ENCODE peak calls at places on chromosomes 11 and 22, in nine cellular contexts. One of them, this sample, is unnamed.

GRCh38 chr11:117934526-117935307 is 5.5 kb upstream of the TMPRSS13 start:
- DNase-seq in CD14-positive monocyte: peak; percentile 22
- DNase-seq in WTC11: no peak
- DNase-seq in CD8-positive, alpha-beta T cell: no peak
- DNase-seq in gastrocnemius medialis: no peak
- DNase-seq in fibroblast of the aortic adventitia: no peak
- DNase-seq in mammary epithelial cell: no peak
- DNase-seq in lower leg skin: no peak
- DNase-seq in Calu3: no peak
- DNase-seq in this sample: no peak

GRCh38 chr11:3614742-3615171 is 27.0 kb downstream of the ART5 start:
- DNase-seq in CD14-positive monocyte: peak; percentile 83
- DNase-seq in WTC11: no peak
- DNase-seq in CD8-positive, alpha-beta T cell: no peak
- DNase-seq in gastrocnemius medialis: peak; percentile 94
- DNase-seq in fibroblast of the aortic adventitia: no peak
- DNase-seq in mammary epithelial cell: peak; percentile 43
- DNase-seq in lower leg skin: no peak
- DNase-seq in Calu3: no peak
- DNase-seq in this sample: no peak

GRCh38 chr11:75911459-75911858 is 96.4 kb downstream of the UVRAG start:
- DNase-seq in CD14-positive monocyte: no peak
- DNase-seq in WTC11: no peak
- DNase-seq in CD8-positive, alpha-beta T cell: no peak
- DNase-seq in gastrocnemius medialis: no peak
- DNase-seq in fibroblast of the aortic adventitia: no peak
- DNase-seq in mammary epithelial cell: no peak
- DNase-seq in lower leg skin: no peak
- DNase-seq in Calu3: no peak
- DNase-seq in this sample: no peak

GRCh38 chr11:8730697-8731020 is 48.1 kb downstream of the RPL27A start:
- DNase-seq in CD14-positive monocyte: no peak
- DNase-seq in WTC11: no peak
- DNase-seq in CD8-positive, alpha-beta T cell: no peak
- DNase-seq in gastrocnemius medialis: no peak
- DNase-seq in fibroblast of the aortic adventitia: no peak
- DNase-seq in mammary epithelial cell: no peak
- DNase-seq in lower leg skin: no peak
- DNase-seq in Calu3: no peak
- DNase-seq in this sample: no peak

GRCh38 chr11:118872403-118872821 is 11.3 kb upstream of the CXCR5 start:
- DNase-seq in CD14-positive monocyte: no peak
- DNase-seq in WTC11: no peak
- DNase-seq in CD8-positive, alpha-beta T cell: no peak
- DNase-seq in gastrocnemius medialis: no peak
- DNase-seq in fibroblast of the aortic adventitia: no peak
- DNase-seq in mammary epithelial cell: no peak
- DNase-seq in lower leg skin: no peak
- DNase-seq in Calu3: no peak
- DNase-seq in this sample: no peak

GRCh38 chr22:44260216-44261035 is 52.3 kb downstream of the SHISAL1 start:
- DNase-seq in CD14-positive monocyte: no peak
- DNase-seq in WTC11: peak; percentile 6
- DNase-seq in CD8-positive, alpha-beta T cell: no peak
- DNase-seq in gastrocnemius medialis: no peak
- DNase-seq in fibroblast of the aortic adventitia: no peak
- DNase-seq in mammary epithelial cell: no peak
- DNase-seq in lower leg skin: no peak
- DNase-seq in Calu3: no peak
- DNase-seq in this sample: no peak

GRCh38 chr22:43884600-43885318 is 7.1 kb downstream of the PNPLA5 start:
- DNase-seq in CD14-positive monocyte: no peak
- DNase-seq in WTC11: peak; percentile 89
- DNase-seq in CD8-positive, alpha-beta T cell: peak; percentile 16
- DNase-seq in gastrocnemius medialis: peak; percentile 27
- DNase-seq in fibroblast of the aortic adventitia: peak; percentile 57
- DNase-seq in mammary epithelial cell: peak; percentile 23
- DNase-seq in lower leg skin: no peak
- DNase-seq in Calu3: peak; percentile 84
- DNase-seq in this sample: no peak

GRCh38 chr11:126113515-126113957 is 50.9 kb upstream of the CDON start:
- DNase-seq in CD14-positive monocyte: no peak
- DNase-seq in WTC11: no peak
- DNase-seq in CD8-positive, alpha-beta T cell: no peak
- DNase-seq in gastrocnemius medialis: peak; percentile 96
- DNase-seq in fibroblast of the aortic adventitia: peak; percentile 99
- DNase-seq in mammary epithelial cell: peak; percentile 87
- DNase-seq in lower leg skin: peak; percentile 90
- DNase-seq in Calu3: peak; percentile 83
- DNase-seq in this sample: peak; percentile 97

GRCh38 chr22:43635101-43635500 is 177.0 kb downstream of the EFCAB6 start:
- DNase-seq in CD14-positive monocyte: no peak
- DNase-seq in WTC11: no peak
- DNase-seq in CD8-positive, alpha-beta T cell: no peak
- DNase-seq in gastrocnemius medialis: no peak
- DNase-seq in fibroblast of the aortic adventitia: no peak
- DNase-seq in mammary epithelial cell: no peak
- DNase-seq in lower leg skin: no peak
- DNase-seq in Calu3: no peak
- DNase-seq in this sample: no peak

GRCh38 chr22:21775061-21775460 is 39.5 kb upstream of the YPEL1 start:
- DNase-seq in CD14-positive monocyte: no peak
- DNase-seq in WTC11: no peak
- DNase-seq in CD8-positive, alpha-beta T cell: no peak
- DNase-seq in gastrocnemius medialis: no peak
- DNase-seq in fibroblast of the aortic adventitia: no peak
- DNase-seq in mammary epithelial cell: peak; percentile 62
- DNase-seq in lower leg skin: no peak
- DNase-seq in Calu3: no peak
- DNase-seq in this sample: no peak

DNA sequence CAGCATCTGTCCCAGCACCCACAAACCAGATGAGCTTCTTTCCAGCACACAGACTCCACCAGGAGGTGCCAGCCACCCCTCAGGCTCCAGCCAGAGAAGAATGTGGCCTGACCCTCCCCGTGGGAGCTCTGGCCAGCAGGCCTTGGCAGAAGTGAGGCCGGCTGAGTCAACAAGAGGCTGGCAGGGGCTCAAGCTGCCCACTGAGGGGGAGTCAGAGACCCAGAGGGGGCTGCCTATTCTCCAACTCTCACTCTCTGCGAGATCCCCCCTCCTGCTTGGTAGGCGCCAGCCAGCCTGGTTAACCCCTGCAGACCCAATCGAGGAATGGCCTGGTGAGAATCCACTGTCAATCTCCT is 10.6 kb upstream of the CDC42EP1 start:
- DNase-seq in CD14-positive monocyte: no peak
- DNase-seq in WTC11: no peak
- DNase-seq in CD8-positive, alpha-beta T cell: no peak
- DNase-seq in gastrocnemius medialis: no peak
- DNase-seq in fibroblast of the aortic adventitia: peak; percentile 73
- DNase-seq in mammary epithelial cell: no peak
- DNase-seq in lower leg skin: no peak
- DNase-seq in Calu3: peak; percentile 72
- DNase-seq in this sample: peak; percentile 53
- TF ChIP-seq CTCF in CD14-positive monocyte: no peak
- TF ChIP-seq CTCF in WTC11: no peak
- TF ChIP-seq CTCF in CD8-positive, alpha-beta T cell: no peak
- TF ChIP-seq CTCF in gastrocnemius medialis: no peak
- TF ChIP-seq CTCF in fibroblast of the aortic adventitia: peak; percentile 61
- TF ChIP-seq CTCF in mammary epithelial cell: no peak
- TF ChIP-seq CTCF in lower leg skin: no peak
- TF ChIP-seq CTCF in Calu3: peak; percentile 25
- TF ChIP-seq CTCF in this sample: peak; percentile 59

DNA sequence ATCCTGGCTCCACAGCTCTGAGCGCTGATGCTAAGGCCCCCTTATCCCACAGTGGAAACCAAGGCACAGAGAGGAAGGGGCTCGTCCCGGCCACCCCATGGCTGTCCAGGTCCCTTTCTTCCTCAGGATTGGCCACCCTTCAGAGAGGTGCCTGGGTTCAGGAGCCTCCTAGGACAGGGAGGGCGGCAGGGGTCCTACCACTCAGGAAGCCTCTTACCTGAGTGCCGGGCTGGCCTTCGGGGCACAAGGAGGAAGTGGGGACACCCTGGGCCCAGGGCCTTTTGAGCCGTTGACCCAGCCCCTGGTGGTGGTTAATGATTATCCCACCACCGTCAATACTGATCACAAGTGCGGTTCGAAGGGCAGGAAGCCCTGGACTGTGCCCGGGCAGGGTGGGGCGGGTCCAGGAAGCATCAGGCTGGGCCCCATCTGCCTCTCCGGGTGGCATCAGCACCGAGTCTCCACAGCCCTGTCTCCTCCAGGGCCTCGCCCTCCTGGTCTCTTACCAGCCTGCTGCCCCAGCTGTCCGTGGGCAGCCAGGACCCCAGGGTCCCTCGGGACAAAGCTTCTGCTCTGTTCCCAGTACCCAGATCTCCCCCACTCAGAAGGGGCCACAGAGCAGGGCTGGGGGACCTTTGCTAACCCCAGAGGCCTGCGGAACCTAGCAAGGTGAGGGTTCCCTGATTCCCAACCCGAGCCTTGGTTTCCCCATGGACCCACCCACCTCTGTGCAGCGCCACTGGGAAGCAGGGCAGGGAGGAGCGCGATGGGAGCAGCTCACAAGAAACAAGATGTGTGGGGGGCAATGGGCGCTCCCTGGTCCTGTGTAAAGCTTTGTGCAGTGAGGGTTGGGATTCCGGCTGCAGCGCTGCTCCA is 15.0 kb upstream of the EHD1 start:
- DNase-seq in CD14-positive monocyte: no peak
- DNase-seq in WTC11: no peak
- DNase-seq in CD8-positive, alpha-beta T cell: no peak
- DNase-seq in gastrocnemius medialis: no peak
- DNase-seq in fibroblast of the aortic adventitia: no peak
- DNase-seq in mammary epithelial cell: no peak
- DNase-seq in lower leg skin: no peak
- DNase-seq in Calu3: peak; percentile 81
- DNase-seq in this sample: no peak
- TF ChIP-seq CTCF in CD14-positive monocyte: no peak
- TF ChIP-seq CTCF in WTC11: no peak
- TF ChIP-seq CTCF in CD8-positive, alpha-beta T cell: no peak
- TF ChIP-seq CTCF in gastrocnemius medialis: no peak
- TF ChIP-seq CTCF in fibroblast of the aortic adventitia: no peak
- TF ChIP-seq CTCF in mammary epithelial cell: no peak
- TF ChIP-seq CTCF in lower leg skin: no peak
- TF ChIP-seq CTCF in Calu3: no peak
- TF ChIP-seq CTCF in this sample: no peak

DNA sequence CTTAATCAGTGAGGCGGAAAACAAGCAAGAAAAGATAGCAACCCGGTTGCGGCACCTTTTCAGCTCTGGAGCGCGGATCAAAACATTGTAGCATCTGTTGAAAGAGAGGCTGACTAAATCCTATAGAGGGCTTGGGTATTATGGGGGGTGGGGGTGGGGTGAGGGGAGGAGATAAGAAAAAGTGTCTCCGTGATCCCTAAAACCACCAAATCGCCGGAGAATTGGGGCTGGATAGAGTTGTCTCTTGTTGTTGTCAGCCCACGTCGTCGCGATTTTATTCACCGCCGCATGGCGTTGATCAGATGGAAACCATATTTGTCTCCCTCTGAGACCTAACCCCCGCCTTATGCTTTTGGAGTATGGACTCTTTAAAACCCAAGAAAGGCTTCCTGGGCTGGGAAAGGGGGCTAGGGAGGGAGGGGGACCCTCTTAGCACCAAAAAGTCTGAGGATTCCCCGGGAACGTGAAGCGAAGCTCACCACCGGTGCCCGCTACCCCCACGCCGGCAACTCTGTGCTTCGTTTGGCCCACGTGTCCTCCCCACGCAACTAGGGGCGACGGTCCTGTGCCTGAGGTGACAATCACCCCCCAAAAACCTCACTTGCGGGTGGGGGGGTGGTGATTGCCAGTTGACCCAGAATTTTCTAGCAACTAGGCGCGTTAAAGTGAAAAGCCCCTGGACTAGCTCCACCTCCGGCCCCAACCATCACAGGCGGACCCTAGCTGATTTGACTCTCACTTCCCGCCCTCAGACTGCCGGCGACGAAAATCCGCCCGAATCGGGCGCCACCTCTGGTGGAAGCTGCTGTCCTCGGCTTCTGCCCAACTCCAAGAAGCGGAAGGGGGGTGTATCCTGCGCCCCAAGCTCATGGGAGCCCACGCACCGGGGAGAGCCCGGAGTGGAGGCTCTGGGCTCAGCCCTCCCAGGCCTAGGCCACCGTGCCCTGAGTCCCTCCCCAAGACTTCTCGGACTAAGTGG is 12.8 kb downstream of the PAX6 start:
- DNase-seq in CD14-positive monocyte: no peak
- DNase-seq in WTC11: peak; percentile 86
- DNase-seq in CD8-positive, alpha-beta T cell: no peak
- DNase-seq in gastrocnemius medialis: no peak
- DNase-seq in fibroblast of the aortic adventitia: no peak
- DNase-seq in mammary epithelial cell: no peak
- DNase-seq in lower leg skin: no peak
- DNase-seq in Calu3: no peak
- DNase-seq in this sample: no peak
- TF ChIP-seq CTCF in CD14-positive monocyte: no peak
- TF ChIP-seq CTCF in WTC11: no peak
- TF ChIP-seq CTCF in CD8-positive, alpha-beta T cell: no peak
- TF ChIP-seq CTCF in gastrocnemius medialis: no peak
- TF ChIP-seq CTCF in fibroblast of the aortic adventitia: peak; percentile 30
- TF ChIP-seq CTCF in mammary epithelial cell: peak; percentile 33
- TF ChIP-seq CTCF in lower leg skin: no peak
- TF ChIP-seq CTCF in Calu3: no peak
- TF ChIP-seq CTCF in this sample: peak; percentile 56

GRCh38 chr11:107858217-107859070 is at the start of gene SLC35F2:
- DNase-seq in CD14-positive monocyte: peak; percentile 49
- DNase-seq in WTC11: peak; percentile 80
- DNase-seq in CD8-positive, alpha-beta T cell: peak; percentile 50
- DNase-seq in gastrocnemius medialis: no peak
- DNase-seq in fibroblast of the aortic adventitia: peak; percentile 31
- DNase-seq in mammary epithelial cell: peak; percentile 89
- DNase-seq in lower leg skin: peak; percentile 30
- DNase-seq in Calu3: peak; percentile 76
- DNase-seq in this sample: peak; percentile 30
- TF ChIP-seq CTCF in CD14-positive monocyte: no peak
- TF ChIP-seq CTCF in WTC11: no peak
- TF ChIP-seq CTCF in CD8-positive, alpha-beta T cell: no peak
- TF ChIP-seq CTCF in gastrocnemius medialis: no peak
- TF ChIP-seq CTCF in fibroblast of the aortic adventitia: no peak
- TF ChIP-seq CTCF in mammary epithelial cell: peak; percentile 22
- TF ChIP-seq CTCF in lower leg skin: no peak
- TF ChIP-seq CTCF in Calu3: no peak
- TF ChIP-seq CTCF in this sample: no peak

GRCh38 chr11:65569973-65570918 is at the start of gene ZNRD2:
- DNase-seq in CD14-positive monocyte: peak; percentile 98
- DNase-seq in WTC11: peak; percentile 98
- DNase-seq in CD8-positive, alpha-beta T cell: peak; percentile 96
- DNase-seq in gastrocnemius medialis: peak; percentile 97
- DNase-seq in fibroblast of the aortic adventitia: peak; percentile 98
- DNase-seq in mammary epithelial cell: peak; percentile 99
- DNase-seq in lower leg skin: peak; percentile 95
- DNase-seq in Calu3: peak; percentile 99
- DNase-seq in this sample: peak; percentile 99
- TF ChIP-seq CTCF in CD14-positive monocyte: peak; percentile 26
- TF ChIP-seq CTCF in WTC11: no peak
- TF ChIP-seq CTCF in CD8-positive, alpha-beta T cell: no peak
- TF ChIP-seq CTCF in gastrocnemius medialis: peak; percentile 45
- TF ChIP-seq CTCF in fibroblast of the aortic adventitia: peak; percentile 34
- TF ChIP-seq CTCF in mammary epithelial cell: peak; percentile 48
- TF ChIP-seq CTCF in lower leg skin: no peak
- TF ChIP-seq CTCF in Calu3: peak; percentile 67
- TF ChIP-seq CTCF in this sample: peak; percentile 84

This sample was measured in HFFc6.